ENCODE peak calls at places on chromosomes 3 and 15, in six cellular contexts. V, D, R, X, B and L are unnamed samples.

GRCh38 chr3:163924600-163924999 is 1153.7 kb downstream of the SI start:
- DNase-seq in D (no peak), B (no peak), V (no peak), X (no peak), R (no peak), L (no peak)

GRCh38 chr3:132222868-132223538 is 94.2 kb upstream of the ACP3 start:
- DNase-seq in R (no peak), D (no peak), X (no peak), B (no peak), V (no peak), L (no peak)

GRCh38 chr3:125460233-125460632 is 59.8 kb downstream of the SNX4 start:
- DNase-seq in R (no peak), B (no peak), D (no peak), X (no peak), V (no peak), L (no peak)

GRCh38 chr15:84658788-84659411 is 901 bp upstream of the NMB start:
- DNase-seq in V (no peak), B (no peak), R (no peak), D (no peak), X (no peak), L (no peak)

GRCh38 chr3:182794806-182795369 is 1.6 kb downstream of the ATP11B start:
- DNase-seq in B (peak; percentile 35), R (no peak), X (no peak), D (no peak), V (no peak), L (peak; percentile 25)

GRCh38 chr15:91853968-91854943 is 748 bp downstream of the SLCO3A1 start:
- DNase-seq in D (peak; percentile 91), V (peak; percentile 19), R (peak; percentile 45), B (peak; percentile 10), X (peak; percentile 11), L (no peak)

GRCh38 chr3:23691343-23691895 is 114.3 kb upstream of the UBE2E1 start:
- DNase-seq in R (no peak), V (no peak), B (no peak), D (no peak), X (no peak), L (no peak)

GRCh38 chr3:158347966-158348365 is 223.0 kb upstream of the MLF1 start:
- DNase-seq in D (no peak), X (peak; percentile 47), R (no peak), B (no peak), V (no peak), L (peak; percentile 76)

GRCh38 chr15:77034620-77035467 is 36.1 kb downstream of the TSPAN3 start:
- DNase-seq in X (peak; percentile 29), V (peak; percentile 69), R (no peak), D (peak; percentile 86), B (no peak), L (no peak)

GRCh38 chr3:185199671-185200070 is 46.8 kb upstream of the C3orf70 start:
- DNase-seq in R (no peak), X (no peak), D (no peak), V (no peak), B (no peak), L (no peak)

GRCh38 chr3:186849392-186849975 is 7.0 kb downstream of the ADIPOQ start:
- DNase-seq in X (peak; percentile 66), B (peak; percentile 59), R (peak; percentile 28), D (no peak), V (peak; percentile 70), L (peak; percentile 60)

GRCh38 chr3:107430214-107431047 is 53.2 kb downstream of the CCDC54 start:
- DNase-seq in X (peak; percentile 44), V (no peak), B (peak; percentile 61), R (no peak), D (no peak), L (peak; percentile 53)

GRCh38 chr15:35674873-35675781 is 129.2 kb upstream of the DPH6 start:
- DNase-seq in X (peak; percentile 80), B (peak; percentile 72), V (no peak), D (no peak), R (no peak), L (peak; percentile 34)

GRCh38 chr15:59830873-59831272 is 141.8 kb upstream of the BNIP2 start:
- DNase-seq in X (no peak), D (no peak), B (no peak), V (no peak), R (no peak), L (no peak)

GRCh38 chr3:140771030-140771677 is 93.3 kb downstream of the TRIM42 start:
- DNase-seq in V (no peak), X (no peak), D (no peak), R (no peak), B (no peak), L (no peak)

GRCh38 chr3:116302087-116302747 is 143.1 kb downstream of the LSAMP start:
- DNase-seq in V (no peak), D (no peak), X (peak; percentile 45), R (no peak), B (peak; percentile 52), L (peak; percentile 73)

GRCh38 chr3:154743418-154743817 is 313.4 kb upstream of the GPR149 start:
- DNase-seq in B (no peak), D (no peak), R (no peak), V (no peak), X (no peak), L (no peak)

GRCh38 chr15:69025320-69025719 is 10.8 kb downstream of the NOX5 start:
- DNase-seq in R (no peak), V (no peak), X (no peak), B (no peak), D (no peak), L (no peak)

GRCh38 chr3:13025778-13026518 is 47.3 kb downstream of the IQSEC1 start:
- DNase-seq in V (no peak), X (no peak), R (no peak), D (no peak), B (no peak), L (no peak)

GRCh38 chr15:68551296-68551635 is 27.5 kb upstream of the CORO2B start:
- DNase-seq in R (no peak), X (no peak), B (no peak), D (no peak), V (no peak), L (no peak)

GRCh38 chr3:184300377-184300717 is 1.3 kb downstream of the PSMD2 start:
- DNase-seq in X (no peak), D (no peak), B (no peak), V (no peak), R (no peak), L (no peak)

GRCh38 chr3:5016218-5017161 is 37.3 kb downstream of the BHLHE40 start:
- DNase-seq in D (peak; percentile 91), V (peak; percentile 65), B (no peak), R (peak; percentile 90), X (peak; percentile 68), L (peak; percentile 56)

GRCh38 chr3:138187296-138188012 is at the start of gene ARMC8:
- DNase-seq in V (no peak), R (peak; percentile 43), B (peak; percentile 91), X (peak; percentile 63), D (peak; percentile 94), L (peak; percentile 90)

GRCh38 chr3:141575879-141576743 is 89.3 kb downstream of the RASA2 start:
- DNase-seq in X (peak; percentile 58), R (peak; percentile 25), B (peak; percentile 68), D (no peak), V (peak; percentile 15), L (peak; percentile 56)

GRCh38 chr3:129855454-129856419 is 37.8 kb downstream of the TMCC1 start:
- DNase-seq in B (peak; percentile 68), V (no peak), R (peak; percentile 23), D (no peak), X (peak; percentile 71), L (peak; percentile 78)

GRCh38 chr3:99918720-99919119 is 101.1 kb downstream of the CMSS1 start:
- DNase-seq in V (no peak), D (no peak), R (no peak), X (peak; percentile 77), B (peak; percentile 15), L (peak; percentile 57)

GRCh38 chr3:68705695-68706429 is 226.5 kb downstream of the TAFA4 start:
- DNase-seq in R (no peak), B (no peak), D (no peak), V (no peak), X (no peak), L (no peak)

GRCh38 chr3:27224197-27224596 is 145.0 kb downstream of the NEK10 start:
- DNase-seq in D (no peak), X (peak; percentile 15), B (no peak), R (no peak), V (no peak), L (peak; percentile 26)

DNA sequence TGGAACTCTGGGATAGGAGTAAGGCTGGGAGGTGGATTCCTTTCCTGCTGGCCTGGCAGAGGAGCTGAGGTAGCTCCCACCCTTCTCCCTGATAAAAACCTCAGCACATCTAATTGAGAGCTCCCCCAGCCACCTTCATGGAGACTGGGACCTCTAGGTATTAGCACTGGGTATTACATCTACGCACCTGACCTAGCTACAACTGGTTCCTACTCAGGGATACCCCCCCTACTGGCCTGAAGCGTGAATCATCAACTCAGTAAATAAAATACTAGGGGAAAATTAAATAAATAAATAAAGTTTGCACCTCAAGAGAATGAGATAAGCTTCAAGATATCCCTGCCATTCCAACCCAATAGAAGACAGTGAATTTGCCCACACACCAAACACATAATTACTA is 140.4 kb downstream of the NEK10 start:
- DNase-seq in X (no peak), B (no peak), D (no peak), R (no peak), V (no peak), L (no peak)
- TF ChIP-seq CTCF in X (peak; percentile 3), B (peak; percentile 1), D (no peak), R (no peak), V (no peak), L (no peak)

GRCh38 chr15:73564255-73564654 is 68.9 kb downstream of the NPTN start:
- DNase-seq in V (no peak), R (no peak), D (no peak), X (peak; percentile 73), B (peak; percentile 22), L (peak; percentile 59)
- TF ChIP-seq CTCF in V (no peak), R (no peak), D (no peak), X (peak; percentile 28), B (peak; percentile 13), L (peak; percentile 35)

GRCh38 chr15:96462768-96463167 is 132.3 kb downstream of the NR2F2 start:
- DNase-seq in B (peak; percentile 14), X (peak; percentile 2), D (no peak), R (no peak), V (no peak), L (peak; percentile 24)
- TF ChIP-seq CTCF in B (peak; percentile 31), X (peak; percentile 9), D (no peak), R (no peak), V (no peak), L (peak; percentile 30)

DNA sequence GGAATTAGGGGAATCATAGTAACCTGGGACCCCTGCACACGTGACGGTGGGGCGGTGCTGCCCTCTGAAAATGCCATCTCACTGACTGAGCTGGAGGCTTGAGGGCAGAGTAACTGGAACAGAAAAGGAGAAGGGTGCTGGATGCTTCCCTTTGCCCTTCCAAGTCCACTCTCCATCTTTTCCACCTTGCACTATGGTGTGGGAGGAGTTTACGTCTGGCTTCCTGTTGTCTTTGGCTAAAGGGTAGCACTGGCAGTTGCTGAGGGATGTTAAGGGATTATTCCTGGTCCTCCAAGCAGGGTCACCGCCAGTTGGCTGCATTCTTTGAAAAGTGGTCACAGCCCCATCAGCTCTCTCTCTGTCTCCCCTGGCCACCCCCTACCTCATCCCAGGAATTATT is 129.4 kb upstream of the SNTN start:
- DNase-seq in R (no peak), B (no peak), D (no peak), V (no peak), X (no peak), L (no peak)
- TF ChIP-seq CTCF in R (no peak), B (no peak), D (no peak), V (no peak), X (no peak), L (no peak)

GRCh38 chr3:123297627-123297899 is 95.8 kb downstream of the SEC22A start:
- DNase-seq in V (no peak), D (no peak), R (no peak), B (no peak), X (no peak), L (no peak)
- TF ChIP-seq CTCF in V (no peak), D (no peak), R (no peak), B (no peak), X (no peak), L (no peak)

GRCh38 chr15:75104804-75105557 is 81.6 kb downstream of the PPCDC start:
- DNase-seq in B (peak; percentile 89), V (peak; percentile 42), D (no peak), R (peak; percentile 62), X (peak; percentile 95), L (peak; percentile 93)
- TF ChIP-seq CTCF in B (no peak), V (no peak), D (no peak), R (no peak), X (no peak), L (peak; percentile 10)